ENCODE peak calls at places on chromosome 7, in eight cellular contexts. One of them, this sample, is unnamed.
A peak's percentile ranks its signal among the peaks of the same experiment; 100 is the strongest.

GRCh38 chr7:37832194-37832593 is 16.2 kb upstream of the NME8 start:
- DNase-seq in cardiac fibroblast: peak; percentile 41
- DNase-seq in kidney epithelial cell: no peak
- DNase-seq in HCT116: no peak
- DNase-seq in tibial artery: peak; percentile 84
- DNase-seq in mucosa of descending colon: peak; percentile 73
- DNase-seq in stomach: peak; percentile 31
- DNase-seq in heart right ventricle: peak; percentile 82
- DNase-seq in this sample: no peak

GRCh38 chr7:56009695-56010094 is 41.5 kb downstream of the PSPH start:
- DNase-seq in mucosa of descending colon: no peak
- DNase-seq in heart right ventricle: peak; percentile 14
- DNase-seq in stomach: peak; percentile 65
- DNase-seq in cardiac fibroblast: no peak
- DNase-seq in kidney epithelial cell: no peak
- DNase-seq in HCT116: no peak
- DNase-seq in tibial artery: no peak
- DNase-seq in this sample: peak; percentile 63

GRCh38 chr7:123190109-123190831 is 9.5 kb downstream of the SLC13A1 start:
- DNase-seq in mucosa of descending colon: no peak
- DNase-seq in stomach: no peak
- DNase-seq in HCT116: no peak
- DNase-seq in heart right ventricle: no peak
- DNase-seq in kidney epithelial cell: no peak
- DNase-seq in cardiac fibroblast: peak; percentile 10
- DNase-seq in tibial artery: no peak
- DNase-seq in this sample: no peak

GRCh38 chr7:55438765-55439525 is 73.8 kb downstream of the LANCL2 start:
- DNase-seq in tibial artery: no peak
- DNase-seq in kidney epithelial cell: no peak
- DNase-seq in heart right ventricle: peak; percentile 64
- DNase-seq in cardiac fibroblast: no peak
- DNase-seq in mucosa of descending colon: peak; percentile 68
- DNase-seq in HCT116: no peak
- DNase-seq in stomach: peak; percentile 72
- DNase-seq in this sample: no peak

GRCh38 chr7:81120803-81121202 is 202.0 kb upstream of the SEMA3C start:
- DNase-seq in cardiac fibroblast: no peak
- DNase-seq in HCT116: no peak
- DNase-seq in tibial artery: no peak
- DNase-seq in stomach: no peak
- DNase-seq in mucosa of descending colon: no peak
- DNase-seq in heart right ventricle: no peak
- DNase-seq in kidney epithelial cell: no peak
- DNase-seq in this sample: no peak

GRCh38 chr7:101537935-101538595 is 91.0 kb downstream of the MYL10 start:
- DNase-seq in mucosa of descending colon: no peak
- DNase-seq in stomach: no peak
- DNase-seq in heart right ventricle: no peak
- DNase-seq in cardiac fibroblast: no peak
- DNase-seq in HCT116: no peak
- DNase-seq in kidney epithelial cell: no peak
- DNase-seq in tibial artery: no peak
- DNase-seq in this sample: no peak

GRCh38 chr7:29116801-29117200 is 29.5 kb downstream of the CPVL start:
- DNase-seq in stomach: no peak
- DNase-seq in heart right ventricle: no peak
- DNase-seq in tibial artery: no peak
- DNase-seq in mucosa of descending colon: no peak
- DNase-seq in cardiac fibroblast: no peak
- DNase-seq in kidney epithelial cell: no peak
- DNase-seq in HCT116: no peak
- DNase-seq in this sample: no peak

GRCh38 chr7:16934947-16935742 is 53.4 kb upstream of the AGR3 start:
- DNase-seq in stomach: peak; percentile 62
- DNase-seq in heart right ventricle: no peak
- DNase-seq in cardiac fibroblast: peak; percentile 40
- DNase-seq in kidney epithelial cell: no peak
- DNase-seq in mucosa of descending colon: no peak
- DNase-seq in tibial artery: no peak
- DNase-seq in HCT116: peak; percentile 48
- DNase-seq in this sample: no peak

GRCh38 chr7:66307591-66308215 is 102.6 kb downstream of the TPST1 start:
- DNase-seq in heart right ventricle: no peak
- DNase-seq in tibial artery: no peak
- DNase-seq in kidney epithelial cell: no peak
- DNase-seq in HCT116: no peak
- DNase-seq in mucosa of descending colon: no peak
- DNase-seq in stomach: peak; percentile 35
- DNase-seq in cardiac fibroblast: peak; percentile 56
- DNase-seq in this sample: no peak

GRCh38 chr7:45915606-45916005 is 5.5 kb downstream of the IGFBP3 start:
- DNase-seq in kidney epithelial cell: no peak
- DNase-seq in tibial artery: no peak
- DNase-seq in mucosa of descending colon: no peak
- DNase-seq in cardiac fibroblast: peak; percentile 14
- DNase-seq in HCT116: no peak
- DNase-seq in heart right ventricle: no peak
- DNase-seq in stomach: no peak
- DNase-seq in this sample: no peak

GRCh38 chr7:124130-124949 is 68.0 kb upstream of the FAM20C start:
- DNase-seq in mucosa of descending colon: no peak
- DNase-seq in cardiac fibroblast: no peak
- DNase-seq in HCT116: no peak
- DNase-seq in stomach: no peak
- DNase-seq in heart right ventricle: peak; percentile 55
- DNase-seq in kidney epithelial cell: no peak
- DNase-seq in tibial artery: peak; percentile 59
- DNase-seq in this sample: no peak

GRCh38 chr7:137818036-137818435 is 28.7 kb downstream of the DGKI start:
- DNase-seq in stomach: no peak
- DNase-seq in mucosa of descending colon: no peak
- DNase-seq in heart right ventricle: no peak
- DNase-seq in kidney epithelial cell: no peak
- DNase-seq in cardiac fibroblast: peak; percentile 73
- DNase-seq in HCT116: no peak
- DNase-seq in tibial artery: no peak
- DNase-seq in this sample: no peak

GRCh38 chr7:70761711-70762328 is 370.1 kb upstream of the GALNT17 start:
- DNase-seq in kidney epithelial cell: no peak
- DNase-seq in stomach: no peak
- DNase-seq in tibial artery: no peak
- DNase-seq in mucosa of descending colon: no peak
- DNase-seq in HCT116: no peak
- DNase-seq in cardiac fibroblast: no peak
- DNase-seq in heart right ventricle: no peak
- DNase-seq in this sample: no peak

GRCh38 chr7:74193913-74194312 is 15.9 kb upstream of the LAT2 start:
- DNase-seq in tibial artery: peak; percentile 37
- DNase-seq in HCT116: no peak
- DNase-seq in mucosa of descending colon: no peak
- DNase-seq in heart right ventricle: no peak
- DNase-seq in stomach: no peak
- DNase-seq in cardiac fibroblast: no peak
- DNase-seq in kidney epithelial cell: no peak
- DNase-seq in this sample: no peak

GRCh38 chr7:80453699-80454340 is 58.0 kb downstream of the GNAT3 start:
- DNase-seq in heart right ventricle: no peak
- DNase-seq in kidney epithelial cell: no peak
- DNase-seq in mucosa of descending colon: no peak
- DNase-seq in cardiac fibroblast: peak; percentile 62
- DNase-seq in tibial artery: no peak
- DNase-seq in HCT116: peak; percentile 19
- DNase-seq in stomach: no peak
- DNase-seq in this sample: no peak

DNA sequence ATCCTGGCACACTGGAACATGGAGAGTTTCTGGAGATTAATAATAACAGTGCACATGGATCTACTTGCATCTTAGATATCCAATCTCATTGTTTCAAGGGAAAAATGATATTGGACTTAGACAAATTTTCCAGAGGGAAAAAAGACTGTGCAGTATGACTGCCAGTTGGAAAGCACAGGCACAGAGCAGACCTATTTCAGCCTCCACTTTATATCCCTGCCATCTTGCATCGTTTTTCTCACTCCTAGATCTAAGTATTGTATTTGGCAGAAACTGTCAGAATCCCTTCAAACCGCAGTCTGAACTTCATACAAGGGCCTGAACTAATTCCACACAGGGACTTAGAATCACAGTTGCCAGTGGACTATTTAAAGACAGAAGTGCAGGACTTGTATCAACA is 95.9 kb upstream of the PALS2 start:
- DNase-seq in heart right ventricle: no peak
- DNase-seq in HCT116: no peak
- DNase-seq in stomach: no peak
- DNase-seq in mucosa of descending colon: no peak
- DNase-seq in kidney epithelial cell: no peak
- DNase-seq in tibial artery: no peak
- DNase-seq in cardiac fibroblast: no peak
- DNase-seq in this sample: no peak
- H3K4me3 ChIP-seq in heart right ventricle: no peak overlapping the region
- H3K4me3 ChIP-seq in HCT116: no peak overlapping the region
- H3K4me3 ChIP-seq in stomach: no peak overlapping the region
- H3K4me3 ChIP-seq in mucosa of descending colon: no peak overlapping the region
- H3K4me3 ChIP-seq in kidney epithelial cell: no peak overlapping the region
- H3K4me3 ChIP-seq in tibial artery: peak overlapping the region; percentile 3
- H3K4me3 ChIP-seq in cardiac fibroblast: no peak overlapping the region
- H3K4me3 ChIP-seq in this sample: no peak overlapping the region

DNA sequence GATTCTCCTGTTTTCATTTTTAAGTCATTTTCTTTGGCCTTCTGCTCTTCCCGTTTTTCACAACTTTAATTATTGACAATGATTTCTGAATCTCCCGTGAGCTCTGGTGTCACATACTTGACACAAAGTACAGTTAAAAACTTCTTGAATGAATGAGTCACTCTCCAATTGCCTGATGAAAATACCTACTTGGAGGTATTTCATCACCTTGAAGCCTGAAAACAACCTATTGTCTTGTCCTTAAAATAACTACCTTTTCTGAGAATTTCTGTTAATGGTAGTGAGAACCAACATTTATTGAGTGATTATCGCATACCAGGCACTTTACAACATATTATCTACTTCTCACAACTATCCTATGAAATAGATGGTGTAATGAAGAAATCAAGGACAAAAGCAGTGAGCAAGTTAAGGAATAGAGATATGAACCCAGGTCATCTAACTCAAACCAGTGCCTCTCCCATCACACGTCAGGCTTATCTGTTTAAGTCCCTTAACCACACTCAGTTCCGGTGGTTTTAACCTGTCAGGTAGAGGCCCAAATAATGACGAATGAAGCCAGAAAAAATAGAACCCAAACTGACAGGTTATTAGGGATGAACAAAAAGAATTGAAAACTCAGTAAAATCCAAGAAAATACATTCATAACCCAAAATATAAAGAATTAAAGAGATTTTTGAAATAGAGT is 11.6 kb downstream of the BET1 start:
- DNase-seq in heart right ventricle: no peak
- DNase-seq in mucosa of descending colon: no peak
- DNase-seq in tibial artery: no peak
- DNase-seq in HCT116: no peak
- DNase-seq in stomach: no peak
- DNase-seq in cardiac fibroblast: no peak
- DNase-seq in kidney epithelial cell: no peak
- DNase-seq in this sample: no peak
- TF ChIP-seq CTCF in heart right ventricle: no peak
- TF ChIP-seq CTCF in mucosa of descending colon: no peak
- TF ChIP-seq CTCF in tibial artery: no peak
- TF ChIP-seq CTCF in HCT116: no peak
- TF ChIP-seq CTCF in stomach: no peak
- TF ChIP-seq CTCF in cardiac fibroblast: no peak
- TF ChIP-seq CTCF in kidney epithelial cell: no peak
- TF ChIP-seq CTCF in this sample: no peak

GRCh38 chr7:94389381-94389780 is 5.3 kb upstream of the COL1A2 start:
- DNase-seq in stomach: no peak
- DNase-seq in mucosa of descending colon: no peak
- DNase-seq in cardiac fibroblast: peak; percentile 44
- DNase-seq in HCT116: no peak
- DNase-seq in tibial artery: no peak
- DNase-seq in kidney epithelial cell: no peak
- DNase-seq in heart right ventricle: no peak
- DNase-seq in this sample: no peak

GRCh38 chr7:94392391-94392782 is 2.3 kb upstream of the COL1A2 start:
- DNase-seq in heart right ventricle: no peak
- DNase-seq in mucosa of descending colon: no peak
- DNase-seq in stomach: no peak
- DNase-seq in tibial artery: no peak
- DNase-seq in kidney epithelial cell: no peak
- DNase-seq in cardiac fibroblast: peak; percentile 60
- DNase-seq in HCT116: no peak
- DNase-seq in this sample: no peak

GRCh38 chr7:94394058-94394398 is 667 bp upstream of the COL1A2 start:
- DNase-seq in HCT116: no peak
- DNase-seq in heart right ventricle: no peak
- DNase-seq in mucosa of descending colon: peak; percentile 49
- DNase-seq in stomach: no peak
- DNase-seq in kidney epithelial cell: no peak
- DNase-seq in cardiac fibroblast: peak; percentile 66
- DNase-seq in tibial artery: peak; percentile 74
- DNase-seq in this sample: no peak

GRCh38 chr7:94393251-94393758 is 1.4 kb upstream of the COL1A2 start:
- DNase-seq in tibial artery: peak; percentile 76
- DNase-seq in cardiac fibroblast: peak; percentile 62
- DNase-seq in kidney epithelial cell: no peak
- DNase-seq in heart right ventricle: peak; percentile 20
- DNase-seq in mucosa of descending colon: no peak
- DNase-seq in stomach: no peak
- DNase-seq in HCT116: no peak
- DNase-seq in this sample: no peak

GRCh38 chr7:94391716-94392390 is 2.8 kb upstream of the COL1A2 start:
- DNase-seq in stomach: no peak
- DNase-seq in cardiac fibroblast: peak; percentile 89
- DNase-seq in mucosa of descending colon: no peak
- DNase-seq in kidney epithelial cell: no peak
- DNase-seq in heart right ventricle: no peak
- DNase-seq in tibial artery: no peak
- DNase-seq in HCT116: no peak
- DNase-seq in this sample: no peak
- H3K4me3 ChIP-seq in stomach: no peak overlapping the region
- H3K4me3 ChIP-seq in cardiac fibroblast: no peak overlapping the region
- H3K4me3 ChIP-seq in mucosa of descending colon: no peak overlapping the region
- H3K4me3 ChIP-seq in kidney epithelial cell: no peak overlapping the region
- H3K4me3 ChIP-seq in heart right ventricle: no peak overlapping the region
- H3K4me3 ChIP-seq in tibial artery: no peak overlapping the region
- H3K4me3 ChIP-seq in HCT116: no peak overlapping the region
- H3K4me3 ChIP-seq in this sample: no peak overlapping the region

DNA sequence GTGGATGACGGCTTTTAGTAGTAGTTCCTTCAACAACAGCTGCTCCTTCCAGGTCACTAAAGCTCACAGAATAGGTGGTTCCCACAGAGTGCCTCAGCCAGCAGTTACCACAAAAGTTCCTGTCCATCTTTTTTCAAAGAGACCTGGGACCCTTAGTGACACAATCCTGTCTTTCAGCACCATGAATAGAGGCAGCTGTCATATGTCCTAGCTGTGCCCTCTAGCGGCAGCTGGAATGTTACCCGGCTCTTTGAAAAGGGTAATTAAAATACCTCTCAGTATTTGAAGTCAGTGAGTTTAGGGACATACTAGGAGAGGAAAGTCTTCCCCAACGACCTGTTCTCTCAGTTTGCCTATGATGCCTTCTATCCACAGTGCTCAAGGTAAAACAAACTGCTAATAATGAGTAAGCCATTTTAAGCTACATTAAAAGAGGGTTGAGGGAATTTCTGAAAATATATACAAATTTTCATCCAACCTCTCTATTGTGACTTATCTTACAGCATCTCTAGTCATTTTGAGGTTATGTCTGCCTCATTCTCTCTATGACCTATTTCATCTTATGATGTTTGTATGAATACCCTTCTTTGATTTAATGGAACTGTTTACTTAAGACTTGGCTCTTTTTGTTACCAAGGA is 290.8 kb downstream of the NXPH1 start:
- DNase-seq in tibial artery: no peak
- DNase-seq in heart right ventricle: no peak
- DNase-seq in mucosa of descending colon: no peak
- DNase-seq in stomach: peak; percentile 51
- DNase-seq in kidney epithelial cell: no peak
- DNase-seq in cardiac fibroblast: peak; percentile 10
- DNase-seq in HCT116: no peak
- DNase-seq in this sample: peak; percentile 0
- TF ChIP-seq CTCF in tibial artery: no peak
- TF ChIP-seq CTCF in heart right ventricle: peak; percentile 46
- TF ChIP-seq CTCF in mucosa of descending colon: no peak
- TF ChIP-seq CTCF in stomach: no peak
- TF ChIP-seq CTCF in kidney epithelial cell: peak; percentile 83
- TF ChIP-seq CTCF in cardiac fibroblast: peak; percentile 26
- TF ChIP-seq CTCF in HCT116: peak; percentile 76
- TF ChIP-seq CTCF in this sample: peak; percentile 79

This sample was measured in retinal pigment epithelial cell.